ENCODE peak calls at places on chromosome 14, in five cellular contexts. One of them, this sample, is unnamed.

GRCh38 chr14:77303417-77304156 is 17.1 kb downstream of the POMT2 start:
- DNase-seq in HCT116: peak; percentile 54
- DNase-seq in MM.1S: no peak
- DNase-seq in PC-3: peak; percentile 100
- DNase-seq in neural progenitor cell: no peak
- DNase-seq in this sample: no peak

GRCh38 chr14:55802986-55803431 is 223.0 kb downstream of the KTN1 start:
- DNase-seq in HCT116: peak; percentile 91
- DNase-seq in neural progenitor cell: no peak
- DNase-seq in MM.1S: no peak
- DNase-seq in PC-3: peak; percentile 99
- DNase-seq in this sample: no peak

GRCh38 chr14:42927313-42927712 is 1320.6 kb downstream of the LRFN5 start:
- DNase-seq in neural progenitor cell: no peak
- DNase-seq in MM.1S: no peak
- DNase-seq in PC-3: peak; percentile 78
- DNase-seq in HCT116: no peak
- DNase-seq in this sample: no peak

GRCh38 chr14:54123836-54124235 is 167.2 kb upstream of the BMP4 start:
- DNase-seq in neural progenitor cell: no peak
- DNase-seq in MM.1S: no peak
- DNase-seq in HCT116: no peak
- DNase-seq in PC-3: no peak
- DNase-seq in this sample: no peak

GRCh38 chr14:54589076-54589475 is 22.1 kb downstream of the SAMD4A start:
- DNase-seq in PC-3: peak; percentile 71
- DNase-seq in neural progenitor cell: no peak
- DNase-seq in MM.1S: no peak
- DNase-seq in HCT116: no peak
- DNase-seq in this sample: no peak

GRCh38 chr14:32950584-32950983 is 11.9 kb downstream of the NPAS3 start:
- DNase-seq in MM.1S: no peak
- DNase-seq in HCT116: no peak
- DNase-seq in neural progenitor cell: no peak
- DNase-seq in PC-3: peak; percentile 32
- DNase-seq in this sample: no peak

GRCh38 chr14:64444984-64445845 is 20.1 kb upstream of the AKAP5 start:
- DNase-seq in neural progenitor cell: no peak
- DNase-seq in HCT116: no peak
- DNase-seq in PC-3: no peak
- DNase-seq in MM.1S: peak; percentile 59
- DNase-seq in this sample: peak; percentile 56

GRCh38 chr14:26808407-26808806 is 210.6 kb upstream of the NOVA1 start:
- DNase-seq in MM.1S: no peak
- DNase-seq in PC-3: peak; percentile 61
- DNase-seq in neural progenitor cell: no peak
- DNase-seq in HCT116: no peak
- DNase-seq in this sample: no peak

GRCh38 chr14:36467332-36467731 is 52.7 kb downstream of the NKX2-1 start:
- DNase-seq in HCT116: no peak
- DNase-seq in PC-3: peak; percentile 35
- DNase-seq in MM.1S: no peak
- DNase-seq in neural progenitor cell: no peak
- DNase-seq in this sample: no peak

GRCh38 chr14:77804592-77804991 is 4.7 kb downstream of the ADCK1 start:
- DNase-seq in neural progenitor cell: peak; percentile 71
- DNase-seq in MM.1S: peak; percentile 41
- DNase-seq in PC-3: peak; percentile 82
- DNase-seq in HCT116: no peak
- DNase-seq in this sample: no peak

GRCh38 chr14:69054030-69054429 is 74.9 kb upstream of the ACTN1 start:
- DNase-seq in neural progenitor cell: no peak
- DNase-seq in MM.1S: no peak
- DNase-seq in HCT116: no peak
- DNase-seq in PC-3: no peak
- DNase-seq in this sample: no peak

GRCh38 chr14:100072783-100073346 is 7.6 kb downstream of the EVL start:
- DNase-seq in PC-3: peak; percentile 62
- DNase-seq in MM.1S: peak; percentile 53
- DNase-seq in neural progenitor cell: no peak
- DNase-seq in HCT116: peak; percentile 13
- DNase-seq in this sample: no peak

GRCh38 chr14:100490252-100490651 is 97.0 kb downstream of the BEGAIN start:
- DNase-seq in neural progenitor cell: no peak
- DNase-seq in PC-3: no peak
- DNase-seq in MM.1S: no peak
- DNase-seq in HCT116: no peak
- DNase-seq in this sample: peak; percentile 57

GRCh38 chr14:36767603-36768281 is 106.1 kb downstream of the PAX9 start:
- DNase-seq in MM.1S: no peak
- DNase-seq in neural progenitor cell: no peak
- DNase-seq in PC-3: peak; percentile 64
- DNase-seq in HCT116: no peak
- DNase-seq in this sample: no peak

GRCh38 chr14:82251434-82251833 is 717.8 kb upstream of the SEL1L start:
- DNase-seq in HCT116: no peak
- DNase-seq in MM.1S: no peak
- DNase-seq in PC-3: no peak
- DNase-seq in neural progenitor cell: no peak
- DNase-seq in this sample: no peak

GRCh38 chr14:97697772-97698171 is 900.6 kb downstream of the VRK1 start:
- DNase-seq in PC-3: no peak
- DNase-seq in neural progenitor cell: no peak
- DNase-seq in HCT116: no peak
- DNase-seq in MM.1S: peak; percentile 48
- DNase-seq in this sample: no peak

GRCh38 chr14:87041290-87042020 is 951.5 kb downstream of the GALC start:
- DNase-seq in neural progenitor cell: no peak
- DNase-seq in MM.1S: no peak
- DNase-seq in HCT116: no peak
- DNase-seq in PC-3: no peak
- DNase-seq in this sample: no peak

GRCh38 chr14:54792288-54792687 is 110.3 kb downstream of the GCH1 start:
- DNase-seq in MM.1S: no peak
- DNase-seq in neural progenitor cell: peak; percentile 15
- DNase-seq in PC-3: no peak
- DNase-seq in HCT116: no peak
- DNase-seq in this sample: no peak

GRCh38 chr14:100239200-100239839 is 376 bp downstream of the YY1 start:
- DNase-seq in HCT116: no peak
- DNase-seq in MM.1S: no peak
- DNase-seq in PC-3: no peak
- DNase-seq in neural progenitor cell: no peak
- DNase-seq in this sample: no peak

GRCh38 chr14:53956427-53957201 is at the start of gene BMP4:
- DNase-seq in HCT116: peak; percentile 82
- DNase-seq in PC-3: no peak
- DNase-seq in neural progenitor cell: peak; percentile 86
- DNase-seq in MM.1S: no peak
- DNase-seq in this sample: peak; percentile 44

GRCh38 chr14:104286496-104286895 is 148.1 kb downstream of the KIF26A start:
- DNase-seq in PC-3: no peak
- DNase-seq in MM.1S: no peak
- DNase-seq in HCT116: no peak
- DNase-seq in neural progenitor cell: no peak
- DNase-seq in this sample: no peak
- TF ChIP-seq EZH2phosphoT487 in PC-3: no peak
- TF ChIP-seq EZH2phosphoT487 in MM.1S: no peak
- TF ChIP-seq EZH2phosphoT487 in HCT116: no peak
- TF ChIP-seq EZH2phosphoT487 in neural progenitor cell: no peak
- TF ChIP-seq EZH2phosphoT487 in this sample: no peak

GRCh38 chr14:105303949-105304348 is 3.1 kb upstream of the BRF1 start:
- DNase-seq in PC-3: no peak
- DNase-seq in neural progenitor cell: no peak
- DNase-seq in MM.1S: no peak
- DNase-seq in HCT116: peak; percentile 10
- DNase-seq in this sample: no peak

GRCh38 chr14:105299654-105300541 is 903 bp downstream of the BRF1 start:
- DNase-seq in neural progenitor cell: no peak
- DNase-seq in MM.1S: no peak
- DNase-seq in PC-3: no peak
- DNase-seq in HCT116: no peak
- DNase-seq in this sample: peak; percentile 37

GRCh38 chr14:105300542-105301102 is at the start of gene BRF1:
- DNase-seq in HCT116: peak; percentile 85
- DNase-seq in MM.1S: peak; percentile 83
- DNase-seq in PC-3: peak; percentile 84
- DNase-seq in neural progenitor cell: peak; percentile 99
- DNase-seq in this sample: peak; percentile 97

GRCh38 chr14:105304565-105304964 is 3.8 kb upstream of the BRF1 start:
- DNase-seq in neural progenitor cell: no peak
- DNase-seq in MM.1S: no peak
- DNase-seq in PC-3: no peak
- DNase-seq in HCT116: no peak
- DNase-seq in this sample: no peak

DNA sequence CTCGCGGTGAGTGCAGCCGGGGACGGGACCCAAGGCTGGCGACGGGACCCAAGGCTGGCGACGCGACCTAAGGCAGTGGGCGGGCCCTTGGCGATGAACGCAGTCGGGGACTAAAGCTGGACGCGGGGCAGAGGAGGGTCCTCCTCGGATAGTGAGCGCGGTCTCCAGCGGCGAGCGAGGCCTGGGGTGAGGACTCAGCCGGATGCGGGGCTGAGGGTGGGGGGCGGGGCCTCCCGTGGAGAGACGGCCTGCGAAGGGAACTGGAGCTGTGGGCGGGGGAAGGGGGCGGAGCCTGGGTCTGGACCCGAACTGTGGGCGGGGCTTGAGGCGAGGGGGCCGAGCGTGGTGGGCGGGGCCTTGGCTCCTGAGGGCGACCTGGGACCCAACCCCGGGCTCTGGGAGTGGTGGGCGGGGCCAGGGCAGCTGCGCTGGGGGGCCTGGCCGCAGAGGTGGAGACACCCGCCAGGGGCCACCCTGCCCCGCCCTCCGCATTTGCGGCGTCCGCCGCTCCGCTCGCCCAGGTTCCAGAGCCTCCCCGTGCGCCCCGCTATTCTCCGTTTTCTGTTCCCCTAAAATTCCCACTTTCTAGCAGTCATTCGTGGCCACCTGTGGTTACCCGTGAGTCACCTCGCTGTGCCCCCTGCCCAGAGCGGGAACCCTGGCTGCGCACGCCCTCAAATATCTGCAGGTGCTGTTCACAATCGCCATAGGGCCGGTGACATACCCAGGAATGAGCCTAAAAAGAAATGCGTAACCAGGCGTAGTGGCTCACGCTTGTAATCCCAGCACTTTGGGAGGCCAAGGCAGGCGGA is 508 bp upstream of the BRF1 start:
- DNase-seq in HCT116: peak; percentile 89
- DNase-seq in MM.1S: peak; percentile 92
- DNase-seq in neural progenitor cell: peak; percentile 99
- DNase-seq in PC-3: peak; percentile 95
- DNase-seq in this sample: peak; percentile 99
- H3K9ac ChIP-seq in HCT116: peak overlapping the region; percentile 93
- H3K9ac ChIP-seq in MM.1S: peak overlapping the region; percentile 54
- H3K9ac ChIP-seq in neural progenitor cell: no peak overlapping the region
- H3K9ac ChIP-seq in PC-3: peak overlapping the region; percentile 85
- H3K9ac ChIP-seq in this sample: peak overlapping the region; percentile 81

GRCh38 chr14:28778718-28779117 is 12.1 kb downstream of the FOXG1 start:
- DNase-seq in MM.1S: no peak
- DNase-seq in neural progenitor cell: no peak
- DNase-seq in HCT116: no peak
- DNase-seq in PC-3: no peak
- DNase-seq in this sample: no peak

GRCh38 chr14:28780843-28781503 is 14.4 kb downstream of the FOXG1 start:
- DNase-seq in HCT116: no peak
- DNase-seq in PC-3: peak; percentile 21
- DNase-seq in MM.1S: no peak
- DNase-seq in neural progenitor cell: peak; percentile 20
- DNase-seq in this sample: no peak

GRCh38 chr14:28776482-28777266 is 10.1 kb downstream of the FOXG1 start:
- DNase-seq in neural progenitor cell: no peak
- DNase-seq in PC-3: no peak
- DNase-seq in HCT116: no peak
- DNase-seq in MM.1S: no peak
- DNase-seq in this sample: no peak

GRCh38 chr14:28777773-28778606 is 11.4 kb downstream of the FOXG1 start:
- DNase-seq in PC-3: no peak
- DNase-seq in neural progenitor cell: peak; percentile 79
- DNase-seq in MM.1S: no peak
- DNase-seq in HCT116: no peak
- DNase-seq in this sample: no peak

GRCh38 chr14:28779416-28779941 is 12.9 kb downstream of the FOXG1 start:
- DNase-seq in MM.1S: no peak
- DNase-seq in PC-3: no peak
- DNase-seq in HCT116: no peak
- DNase-seq in neural progenitor cell: no peak
- DNase-seq in this sample: no peak
- TF ChIP-seq EZH2phosphoT487 in MM.1S: no peak
- TF ChIP-seq EZH2phosphoT487 in PC-3: no peak
- TF ChIP-seq EZH2phosphoT487 in HCT116: no peak
- TF ChIP-seq EZH2phosphoT487 in neural progenitor cell: no peak
- TF ChIP-seq EZH2phosphoT487 in this sample: no peak

GRCh38 chr14:61462566-61463195 is 141.3 kb downstream of the PRKCH start:
- DNase-seq in PC-3: peak; percentile 91
- DNase-seq in MM.1S: no peak
- DNase-seq in HCT116: no peak
- DNase-seq in neural progenitor cell: no peak
- DNase-seq in this sample: peak; percentile 70

GRCh38 chr14:61461808-61462275 is 140.5 kb downstream of the PRKCH start:
- DNase-seq in MM.1S: peak; percentile 39
- DNase-seq in PC-3: peak; percentile 97
- DNase-seq in HCT116: peak; percentile 34
- DNase-seq in neural progenitor cell: peak; percentile 71
- DNase-seq in this sample: peak; percentile 44

GRCh38 chr14:61466249-61466904 is 145.0 kb downstream of the PRKCH start:
- DNase-seq in MM.1S: no peak
- DNase-seq in neural progenitor cell: peak; percentile 60
- DNase-seq in PC-3: peak; percentile 91
- DNase-seq in HCT116: no peak
- DNase-seq in this sample: no peak

GRCh38 chr14:61460853-61461611 is 139.7 kb downstream of the PRKCH start:
- DNase-seq in MM.1S: peak; percentile 11
- DNase-seq in PC-3: peak; percentile 82
- DNase-seq in HCT116: no peak
- DNase-seq in neural progenitor cell: no peak
- DNase-seq in this sample: no peak

GRCh38 chr14:61463664-61464063 is 142.3 kb downstream of the PRKCH start:
- DNase-seq in HCT116: no peak
- DNase-seq in PC-3: no peak
- DNase-seq in MM.1S: no peak
- DNase-seq in neural progenitor cell: no peak
- DNase-seq in this sample: no peak
- H3K9ac ChIP-seq in HCT116: no peak overlapping the region
- H3K9ac ChIP-seq in PC-3: peak overlapping the region; percentile 51
- H3K9ac ChIP-seq in MM.1S: no peak overlapping the region
- H3K9ac ChIP-seq in neural progenitor cell: no peak overlapping the region
- H3K9ac ChIP-seq in this sample: no peak overlapping the region

GRCh38 chr14:21257395-21258193 is 11.6 kb downstream of the HNRNPC start:
- DNase-seq in PC-3: no peak
- DNase-seq in HCT116: no peak
- DNase-seq in MM.1S: no peak
- DNase-seq in neural progenitor cell: no peak
- DNase-seq in this sample: no peak
- TF ChIP-seq EZH2phosphoT487 in PC-3: no peak
- TF ChIP-seq EZH2phosphoT487 in HCT116: no peak
- TF ChIP-seq EZH2phosphoT487 in MM.1S: no peak
- TF ChIP-seq EZH2phosphoT487 in neural progenitor cell: no peak
- TF ChIP-seq EZH2phosphoT487 in this sample: no peak

GRCh38 chr14:23299186-23299521 is 3.5 kb downstream of the PPP1R3E start:
- DNase-seq in MM.1S: no peak
- DNase-seq in neural progenitor cell: no peak
- DNase-seq in PC-3: no peak
- DNase-seq in HCT116: no peak
- DNase-seq in this sample: no peak
- H3K9ac ChIP-seq in MM.1S: no peak overlapping the region
- H3K9ac ChIP-seq in neural progenitor cell: no peak overlapping the region
- H3K9ac ChIP-seq in PC-3: no peak overlapping the region
- H3K9ac ChIP-seq in HCT116: no peak overlapping the region
- H3K9ac ChIP-seq in this sample: no peak overlapping the region